ENCODE peak calls at places on chromosomes 5 and 9, in six cellular contexts. L, Q, O, B, V and W are unnamed samples.

GRCh38 chr5:93899026-93899600 is 157.7 kb upstream of the POU5F2 start:
- DNase-seq in Q (no peak), V (no peak), B (peak; percentile 19), L (no peak), O (no peak), W (no peak)

GRCh38 chr5:161544350-161544765 is 2.2 kb downstream of the GABRB2 start:
- DNase-seq in Q (peak; percentile 27), B (peak; percentile 18), L (peak; percentile 70), V (no peak), O (peak; percentile 28), W (peak; percentile 35)

GRCh38 chr9:31389075-31389474 is 995.4 kb upstream of the ACO1 start:
- DNase-seq in O (no peak), L (no peak), B (no peak), V (no peak), Q (no peak), W (no peak)

GRCh38 chr9:4137755-4138154 is 162.1 kb downstream of the GLIS3 start:
- DNase-seq in Q (peak; percentile 65), V (no peak), B (peak; percentile 87), O (no peak), L (no peak), W (no peak)

GRCh38 chr5:33317271-33317670 is 123.5 kb upstream of the TARS1 start:
- DNase-seq in O (no peak), L (no peak), Q (peak; percentile 21), V (no peak), B (peak; percentile 48), W (no peak)

GRCh38 chr9:80664327-80665210 is 1024.8 kb downstream of the TLE1 start:
- DNase-seq in L (no peak), O (no peak), Q (peak; percentile 40), V (no peak), B (no peak), W (no peak)

GRCh38 chr9:34869390-34869789 is 88.7 kb upstream of the PHF24 start:
- DNase-seq in L (no peak), V (no peak), B (peak; percentile 35), O (no peak), Q (peak; percentile 6), W (no peak)

GRCh38 chr9:127066775-127067111 is 55.7 kb downstream of the ANGPTL2 start:
- DNase-seq in L (no peak), Q (no peak), B (peak; percentile 20), O (no peak), V (no peak), W (no peak)

GRCh38 chr9:37903581-37903830 is 421 bp downstream of the SLC25A51 start:
- DNase-seq in Q (no peak), B (no peak), O (peak; percentile 26), V (no peak), L (no peak), W (peak; percentile 70)

GRCh38 chr5:95446560-95447221 is 55.5 kb downstream of the FAM81B start:
- DNase-seq in B (peak; percentile 4), V (no peak), Q (peak; percentile 44), O (no peak), L (no peak), W (no peak)

GRCh38 chr5:31449175-31449574 is 82.7 kb downstream of the DROSHA start:
- DNase-seq in L (no peak), Q (no peak), V (no peak), B (peak; percentile 90), O (no peak), W (no peak)

GRCh38 chr5:117336208-117336607 is 761.6 kb upstream of the SEMA6A start:
- DNase-seq in Q (no peak), V (no peak), L (no peak), B (no peak), O (no peak), W (no peak)

GRCh38 chr9:69168709-69169217 is 5.3 kb upstream of the TJP2 start:
- DNase-seq in Q (no peak), B (peak; percentile 19), O (no peak), L (peak; percentile 53), V (no peak), W (no peak)

GRCh38 chr5:760363-761205 is 23.9 kb downstream of the ZDHHC11B start:
- DNase-seq in Q (no peak), O (peak; percentile 1), V (no peak), B (no peak), L (peak; percentile 5), W (no peak)

GRCh38 chr5:58060971-58061370 is 398.9 kb downstream of the PLK2 start:
- DNase-seq in Q (peak; percentile 55), V (no peak), O (no peak), L (no peak), B (peak; percentile 53), W (no peak)

GRCh38 chr5:9059920-9060691 is 485.8 kb downstream of the SEMA5A start:
- DNase-seq in B (peak; percentile 99), Q (peak; percentile 99), V (peak; percentile 25), O (peak; percentile 91), L (peak; percentile 6), W (no peak)

GRCh38 chr9:37836386-37836785 is 35.8 kb downstream of the DCAF10 start:
- DNase-seq in Q (no peak), L (no peak), B (no peak), V (no peak), O (no peak), W (no peak)

GRCh38 chr9:38380230-38380871 is 12.2 kb upstream of the ALDH1B1 start:
- DNase-seq in O (no peak), Q (peak; percentile 28), B (peak; percentile 17), V (no peak), L (no peak), W (no peak)

GRCh38 chr5:136890431-136891148 is 525.2 kb upstream of the TRPC7 start:
- DNase-seq in Q (no peak), L (no peak), V (no peak), O (no peak), B (no peak), W (no peak)

GRCh38 chr9:61665829-61666228 is 476.0 kb downstream of the SPATA31A7 start:
- DNase-seq in O (no peak), B (no peak), L (no peak), V (no peak), Q (no peak), W (no peak)

GRCh38 chr5:60010328-60010727 is 116.8 kb upstream of the PDE4D start:
- DNase-seq in L (no peak), V (no peak), O (no peak), B (no peak), Q (no peak), W (no peak)

GRCh38 chr9:136219276-136219675 is 14.3 kb upstream of the LHX3 start:
- DNase-seq in Q (no peak), V (no peak), L (no peak), O (no peak), B (peak; percentile 40), W (no peak)

GRCh38 chr9:95841377-95841776 is 34.1 kb upstream of the ERCC6L2 start:
- DNase-seq in Q (no peak), V (no peak), L (no peak), O (no peak), B (no peak), W (no peak)

GRCh38 chr9:107486674-107487520 is 2.7 kb downstream of the KLF4 start:
- DNase-seq in V (peak; percentile 28), B (no peak), Q (no peak), O (no peak), L (peak; percentile 18), W (no peak)

GRCh38 chr9:130290353-130291181 is 25.0 kb downstream of the HMCN2 start:
- DNase-seq in V (peak; percentile 51), L (no peak), B (peak; percentile 54), O (no peak), Q (no peak), W (peak; percentile 55)

GRCh38 chr9:121266356-121266755 is 1.6 kb upstream of the GSN start:
- DNase-seq in Q (no peak), V (no peak), B (no peak), L (no peak), O (no peak), W (no peak)